ENCODE peak calls at places on chromosomes 7 and 10, in six cellular contexts. K is colonic mucosa; D is body of pancreas; F is breast epithelium; Y is CD8-positive, alpha-beta memory T cell; M is bronchial epithelial cell. U is an unnamed sample.

GRCh38 chr7:105963038-105963667 is at the start of gene CDHR3:
- DNase-seq in F (no peak), D (peak; percentile 45), K (no peak), M (no peak), Y (no peak), U (no peak)

GRCh38 chr7:146004805-146005204 is 111.8 kb upstream of the CNTNAP2 start:
- DNase-seq in F (no peak), Y (no peak), M (no peak), D (no peak), K (no peak), U (no peak)

GRCh38 chr10:3781458-3782098 is 3.4 kb downstream of the KLF6 start:
- DNase-seq in K (peak; percentile 36), M (no peak), Y (no peak), D (peak; percentile 58), F (no peak), U (no peak)

GRCh38 chr10:122116331-122116730 is 127.4 kb downstream of the TACC2 start:
- DNase-seq in F (no peak), Y (no peak), D (peak; percentile 56), M (peak; percentile 71), K (no peak), U (no peak)

GRCh38 chr10:49050338-49050737 is 65.0 kb downstream of the VSTM4 start:
- DNase-seq in D (no peak), M (no peak), K (no peak), Y (no peak), F (no peak), U (no peak)

GRCh38 chr10:126372359-126372758 is 15.9 kb downstream of the ADAM12 start:
- DNase-seq in D (no peak), K (peak; percentile 87), Y (no peak), F (no peak), M (no peak), U (no peak)

GRCh38 chr10:112946649-112947048 is 3.4 kb upstream of the TCF7L2 start:
- DNase-seq in K (peak; percentile 55), Y (no peak), M (no peak), F (no peak), D (peak; percentile 25), U (no peak)

GRCh38 chr7:27704407-27705199 is 35.4 kb upstream of the TAX1BP1 start:
- DNase-seq in M (no peak), K (no peak), F (no peak), Y (no peak), D (no peak), U (no peak)

GRCh38 chr10:110802090-110802489 is 69.6 kb upstream of the PDCD4 start:
- DNase-seq in D (peak; percentile 54), K (no peak), M (peak; percentile 66), Y (no peak), F (no peak), U (peak; percentile 77)

GRCh38 chr7:76356115-76356514 is 2.7 kb downstream of the YWHAG start:
- DNase-seq in Y (no peak), D (no peak), F (no peak), M (no peak), K (no peak), U (no peak)
- H3K4me3 ChIP-seq in Y (no peak overlapping the region), D (no peak overlapping the region), F (no peak overlapping the region), M (no peak overlapping the region), K (no peak overlapping the region), U (no peak overlapping the region)

GRCh38 chr10:78802866-78803265 is 265.9 kb upstream of the ZMIZ1 start:
- DNase-seq in F (no peak), D (peak; percentile 23), Y (no peak), K (peak; percentile 32), M (peak; percentile 56), U (peak; percentile 48)
- H3K4me3 ChIP-seq in F (no peak overlapping the region), D (no peak overlapping the region), Y (no peak overlapping the region), K (no peak overlapping the region), M (no peak overlapping the region), U (no peak overlapping the region)

GRCh38 chr10:117130862-117131389 is 7.1 kb downstream of the VAX1 start:
- DNase-seq in Y (no peak), M (no peak), F (no peak), K (no peak), D (no peak), U (no peak)
- H3K4me3 ChIP-seq in Y (no peak overlapping the region), M (no peak overlapping the region), F (peak overlapping the region; percentile 11), K (peak overlapping the region; percentile 7), D (no peak overlapping the region), U (no peak overlapping the region)

GRCh38 chr7:73831656-73832579 is 1.1 kb downstream of the CLDN4 start:
- DNase-seq in M (peak; percentile 76), F (peak; percentile 96), K (peak; percentile 89), D (peak; percentile 98), Y (no peak), U (no peak)
- H3K4me3 ChIP-seq in M (peak overlapping the region; percentile 46), F (peak overlapping the region; percentile 22), K (peak overlapping the region; percentile 50), D (peak overlapping the region; percentile 88), Y (no peak overlapping the region), U (no peak overlapping the region)

GRCh38 chr7:158824028-158824427 is 5.3 kb downstream of the ESYT2 start:
- DNase-seq in F (no peak), K (no peak), Y (peak; percentile 73), M (no peak), D (no peak), U (no peak)

GRCh38 chr7:158820656-158821055 is 8.7 kb downstream of the ESYT2 start:
- DNase-seq in K (no peak), D (no peak), F (no peak), M (peak; percentile 21), Y (no peak), U (no peak)

GRCh38 chr7:158818325-158819213 is 10.7 kb downstream of the ESYT2 start:
- DNase-seq in F (peak; percentile 89), K (peak; percentile 82), Y (peak; percentile 84), M (peak; percentile 97), D (peak; percentile 80), U (peak; percentile 85)

GRCh38 chr7:158819571-158820203 is 9.6 kb downstream of the ESYT2 start:
- DNase-seq in D (no peak), F (no peak), M (no peak), K (no peak), Y (no peak), U (no peak)

GRCh38 chr7:158821173-158822021 is 7.9 kb downstream of the ESYT2 start:
- DNase-seq in D (no peak), F (no peak), M (peak; percentile 87), K (no peak), Y (peak; percentile 38), U (no peak)
- H3K4me3 ChIP-seq in D (no peak overlapping the region), F (no peak overlapping the region), M (no peak overlapping the region), K (no peak overlapping the region), Y (peak overlapping the region; percentile 11), U (no peak overlapping the region)

U was measured in astrocyte of the cerebellum.